ENCODE peak calls at places on chromosome 5, in four cellular contexts. One of them, this sample, is unnamed.

GRCh38 chr5:54518146-54519082 is 855 bp downstream of the SNX18 start:
- DNase-seq in H1: no peak
- DNase-seq in A549: peak
- DNase-seq in HCT116: no peak
- DNase-seq in this sample: peak

GRCh38 chr5:170614071-170614490 is 110.3 kb downstream of the KCNIP1 start:
- DNase-seq in H1: no peak
- DNase-seq in A549: no peak
- DNase-seq in HCT116: no peak
- DNase-seq in this sample: no peak

GRCh38 chr5:61277781-61278180 is 54.3 kb upstream of the ZSWIM6 start:
- DNase-seq in H1: no peak
- DNase-seq in A549: no peak
- DNase-seq in HCT116: no peak
- DNase-seq in this sample: no peak

GRCh38 chr5:42840279-42840678 is 28.6 kb upstream of the SELENOP start:
- DNase-seq in H1: no peak
- DNase-seq in A549: no peak
- DNase-seq in HCT116: no peak
- DNase-seq in this sample: peak

GRCh38 chr5:58012103-58012502 is 447.8 kb downstream of the PLK2 start:
- DNase-seq in H1: no peak
- DNase-seq in A549: no peak
- DNase-seq in HCT116: no peak
- DNase-seq in this sample: no peak

GRCh38 chr5:68449380-68449779 is 233.8 kb downstream of the PIK3R1 start:
- DNase-seq in H1: no peak
- DNase-seq in A549: no peak
- DNase-seq in HCT116: no peak
- DNase-seq in this sample: no peak

GRCh38 chr5:142637871-142638270 is 48.0 kb downstream of the FGF1 start:
- DNase-seq in H1: no peak
- DNase-seq in A549: no peak
- DNase-seq in HCT116: no peak
- DNase-seq in this sample: no peak

GRCh38 chr5:172877496-172878260 is 43.6 kb downstream of the ERGIC1 start:
- DNase-seq in H1: no peak
- DNase-seq in A549: no peak
- DNase-seq in HCT116: no peak
- DNase-seq in this sample: peak

GRCh38 chr5:152046361-152046760 is 121.7 kb upstream of the GLRA1 start:
- DNase-seq in H1: no peak
- DNase-seq in A549: no peak
- DNase-seq in HCT116: no peak
- DNase-seq in this sample: no peak

GRCh38 chr5:111227805-111228204 is 3.6 kb downstream of the CAMK4 start:
- DNase-seq in H1: no peak
- DNase-seq in A549: no peak
- DNase-seq in HCT116: no peak
- DNase-seq in this sample: no peak

GRCh38 chr5:16726538-16726946 is 109.7 kb upstream of the RETREG1 start:
- DNase-seq in H1: no peak
- DNase-seq in A549: no peak
- DNase-seq in HCT116: no peak
- DNase-seq in this sample: peak

GRCh38 chr5:40006260-40006659 is 581.5 kb upstream of the DAB2 start:
- DNase-seq in H1: no peak
- DNase-seq in A549: no peak
- DNase-seq in HCT116: no peak
- DNase-seq in this sample: no peak

GRCh38 chr5:37734114-37734513 is 105.7 kb downstream of the GDNF start:
- DNase-seq in H1: no peak
- DNase-seq in A549: no peak
- DNase-seq in HCT116: no peak
- DNase-seq in this sample: no peak

GRCh38 chr5:142184939-142185526 is 76.5 kb downstream of the NDFIP1 start:
- DNase-seq in H1: no peak
- DNase-seq in A549: no peak
- DNase-seq in HCT116: no peak
- DNase-seq in this sample: no peak

GRCh38 chr5:169521366-169521983 is 62.1 kb upstream of the SPDL1 start:
- DNase-seq in H1: no peak
- DNase-seq in A549: no peak
- DNase-seq in HCT116: no peak
- DNase-seq in this sample: no peak

GRCh38 chr5:154648706-154649105 is 106.5 kb upstream of the LARP1 start:
- DNase-seq in H1: no peak
- DNase-seq in A549: no peak
- DNase-seq in HCT116: no peak
- DNase-seq in this sample: peak

GRCh38 chr5:79464695-79465332 is 49.1 kb downstream of the HOMER1 start:
- DNase-seq in H1: no peak
- DNase-seq in A549: peak
- DNase-seq in HCT116: peak
- DNase-seq in this sample: peak

GRCh38 chr5:139162448-139162847 is 35.7 kb downstream of the SIL1 start:
- DNase-seq in H1: no peak
- DNase-seq in A549: no peak
- DNase-seq in HCT116: no peak
- DNase-seq in this sample: no peak

GRCh38 chr5:141199359-141200235 is at the start of gene PCDHB11:
- DNase-seq in H1: no peak
- DNase-seq in A549: peak
- DNase-seq in HCT116: no peak
- DNase-seq in this sample: peak

GRCh38 chr5:174100490-174100889 is 55.0 kb downstream of the NSG2 start:
- DNase-seq in H1: no peak
- DNase-seq in A549: no peak
- DNase-seq in HCT116: no peak
- DNase-seq in this sample: no peak

GRCh38 chr5:132235340-132235739 is 7.7 kb upstream of the P4HA2 start:
- DNase-seq in H1: no peak
- DNase-seq in A549: no peak
- DNase-seq in HCT116: no peak
- DNase-seq in this sample: no peak

GRCh38 chr5:126970517-126971017 is 59.8 kb downstream of the MARCHF3 start:
- DNase-seq in H1: no peak
- DNase-seq in A549: no peak
- DNase-seq in HCT116: no peak
- DNase-seq in this sample: peak

GRCh38 chr5:150133581-150134197 is 22.0 kb downstream of the PDGFRB start:
- DNase-seq in H1: no peak
- DNase-seq in A549: no peak
- DNase-seq in HCT116: no peak
- DNase-seq in this sample: no peak

GRCh38 chr5:11504794-11505193 is 399.5 kb downstream of the CTNND2 start:
- DNase-seq in H1: peak
- DNase-seq in A549: no peak
- DNase-seq in HCT116: no peak
- DNase-seq in this sample: peak

GRCh38 chr5:95773325-95774059 is 42.4 kb downstream of the RHOBTB3 start:
- DNase-seq in H1: no peak
- DNase-seq in A549: peak
- DNase-seq in HCT116: no peak
- DNase-seq in this sample: peak

GRCh38 chr5:172724658-172725183 is 46.3 kb downstream of the DUSP1 start:
- DNase-seq in H1: no peak
- DNase-seq in A549: no peak
- DNase-seq in HCT116: no peak
- DNase-seq in this sample: no peak

GRCh38 chr5:72752909-72753308 is 63.6 kb upstream of the TNPO1 start:
- DNase-seq in H1: no peak
- DNase-seq in A549: no peak
- DNase-seq in HCT116: no peak
- DNase-seq in this sample: peak

GRCh38 chr5:172859966-172860365 is 25.9 kb downstream of the ERGIC1 start:
- DNase-seq in H1: no peak
- DNase-seq in A549: no peak
- DNase-seq in HCT116: no peak
- DNase-seq in this sample: no peak

GRCh38 chr5:9903806-9904205 is 273.7 kb upstream of the TAS2R1 start:
- DNase-seq in H1: no peak
- DNase-seq in A549: no peak
- DNase-seq in HCT116: no peak
- DNase-seq in this sample: peak

GRCh38 chr5:120256376-120256775 is 207.7 kb upstream of the PRR16 start:
- DNase-seq in H1: no peak
- DNase-seq in A549: no peak
- DNase-seq in HCT116: no peak
- DNase-seq in this sample: no peak

GRCh38 chr5:32476891-32477290 is 32.4 kb upstream of the ZFR start:
- DNase-seq in H1: no peak
- DNase-seq in A549: no peak
- DNase-seq in HCT116: no peak
- DNase-seq in this sample: no peak

GRCh38 chr5:32474201-32474854 is 29.8 kb upstream of the ZFR start:
- DNase-seq in H1: no peak
- DNase-seq in A549: no peak
- DNase-seq in HCT116: no peak
- DNase-seq in this sample: no peak

GRCh38 chr5:32473072-32473471 is 28.5 kb upstream of the ZFR start:
- DNase-seq in H1: no peak
- DNase-seq in A549: no peak
- DNase-seq in HCT116: no peak
- DNase-seq in this sample: no peak

GRCh38 chr5:32475338-32476097 is 31.0 kb upstream of the ZFR start:
- DNase-seq in H1: no peak
- DNase-seq in A549: no peak
- DNase-seq in HCT116: no peak
- DNase-seq in this sample: no peak

GRCh38 chr5:32471784-32472183 is 27.2 kb upstream of the ZFR start:
- DNase-seq in H1: no peak
- DNase-seq in A549: peak
- DNase-seq in HCT116: no peak
- DNase-seq in this sample: peak
- TF ChIP-seq CTCF in H1: no peak
- TF ChIP-seq CTCF in A549: no peak
- TF ChIP-seq CTCF in HCT116: peak
- TF ChIP-seq CTCF in this sample: no peak

GRCh38 chr5:146890073-146890472 is 11.5 kb upstream of the PPP2R2B start:
- DNase-seq in H1: no peak
- DNase-seq in A549: no peak
- DNase-seq in HCT116: no peak
- DNase-seq in this sample: peak
- TF ChIP-seq MAX in H1: no peak
- TF ChIP-seq MAX in A549: no peak
- TF ChIP-seq MAX in HCT116: no peak
- TF ChIP-seq MAX in this sample: no peak

DNA sequence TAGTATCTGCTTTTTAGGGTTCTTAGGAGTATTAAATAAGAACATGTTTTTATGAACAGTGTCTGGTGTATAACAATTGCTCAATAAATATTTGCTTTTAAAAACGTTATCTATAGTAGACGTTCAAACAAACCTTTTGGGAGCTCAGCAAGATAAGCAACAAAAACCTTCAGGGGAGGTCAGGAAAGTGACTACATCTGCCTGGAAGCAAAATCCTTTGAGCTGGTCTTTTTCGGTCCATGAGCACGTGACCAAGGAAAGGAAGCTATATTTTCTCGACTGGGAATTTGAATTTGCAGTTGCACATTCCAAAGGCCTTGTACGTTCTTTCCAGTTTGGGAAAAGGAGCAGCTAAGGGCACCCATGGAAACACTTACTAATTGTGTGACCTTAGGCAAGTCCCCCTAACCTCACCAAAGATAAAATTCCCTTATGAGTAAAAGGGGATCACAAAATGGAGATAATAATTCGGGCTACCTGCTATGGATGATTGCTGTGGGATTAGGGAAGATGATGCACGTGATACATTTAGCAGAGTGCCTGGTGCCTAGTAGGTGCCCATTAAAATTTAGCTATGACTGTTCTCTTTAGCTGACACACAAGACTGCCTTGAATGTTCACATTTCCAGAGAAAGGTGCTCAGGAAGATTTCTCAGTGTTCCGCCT is 45.4 kb downstream of the PTTG1 start:
- DNase-seq in H1: no peak
- DNase-seq in A549: peak
- DNase-seq in HCT116: no peak
- DNase-seq in this sample: peak
- H3K4me3 ChIP-seq in H1: no peak
- H3K4me3 ChIP-seq in A549: no peak
- H3K4me3 ChIP-seq in HCT116: no peak
- H3K4me3 ChIP-seq in this sample: peak

DNA sequence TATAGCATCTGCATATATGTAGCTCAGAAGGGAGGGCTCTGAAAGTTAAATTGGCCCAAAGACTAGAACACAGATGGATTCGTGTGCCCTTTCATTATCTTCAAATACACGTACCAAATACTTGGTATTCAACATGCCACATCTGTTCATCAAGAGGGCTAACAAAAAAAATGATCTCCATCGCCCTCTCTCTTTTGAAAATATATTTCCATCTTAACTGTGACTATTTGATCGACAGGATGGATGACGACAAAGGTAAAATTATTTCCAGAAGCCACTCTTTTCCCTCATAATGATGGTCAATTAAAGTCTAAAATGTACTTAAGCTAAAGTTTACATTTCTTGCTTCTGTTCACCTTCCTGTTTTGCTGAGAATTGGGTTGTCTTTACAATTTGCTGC is 77.0 kb downstream of the SEMA6A start:
- DNase-seq in H1: no peak
- DNase-seq in A549: no peak
- DNase-seq in HCT116: no peak
- DNase-seq in this sample: no peak
- TF ChIP-seq CTCF in H1: no peak
- TF ChIP-seq CTCF in A549: no peak
- TF ChIP-seq CTCF in HCT116: no peak
- TF ChIP-seq CTCF in this sample: no peak

GRCh38 chr5:961711-962240 is 46.8 kb upstream of the NKD2 start:
- DNase-seq in H1: no peak
- DNase-seq in A549: no peak
- DNase-seq in HCT116: no peak
- DNase-seq in this sample: no peak
- TF ChIP-seq MAX in H1: no peak
- TF ChIP-seq MAX in A549: no peak
- TF ChIP-seq MAX in HCT116: no peak
- TF ChIP-seq MAX in this sample: peak

This sample was measured in NB4.